ENCODE peak calls at places on chromosomes 6 and 20, in eight cellular contexts. G, X, R, V, N, P, I and D are unnamed samples.

GRCh38 chr20:49790077-49790798 is 22.4 kb upstream of the SLC9A8 start:
- DNase-seq in G (no peak), X (peak), R (no peak), V (peak), N (no peak), P (peak), I (no peak), D (no peak)

GRCh38 chr6:116969211-116969863 is 92.3 kb downstream of the RFX6 start:
- DNase-seq in G (peak), X (peak), R (no peak), V (peak), N (no peak), P (peak), I (no peak), D (no peak)

GRCh38 chr20:10434467-10434831 is 427 bp upstream of the MKKS start:
- DNase-seq in G (peak), X (peak), R (peak), V (peak), N (peak), P (peak), I (peak), D (peak)

GRCh38 chr20:6651016-6651415 is 116.5 kb upstream of the BMP2 start:
- DNase-seq in G (no peak), X (peak), R (peak), V (peak), N (no peak), P (no peak), I (peak), D (no peak)

GRCh38 chr6:57021086-57021720 is 25.3 kb upstream of the KIAA1586 start:
- DNase-seq in G (peak), X (peak), R (no peak), V (peak), N (no peak), P (peak), I (no peak), D (no peak)

GRCh38 chr6:125859691-125860210 is 69.0 kb downstream of the NCOA7 start:
- DNase-seq in G (no peak), X (peak), R (no peak), V (peak), N (no peak), P (no peak), I (no peak), D (no peak)

GRCh38 chr20:750801-751200 is 17.5 kb downstream of the SLC52A3 start:
- DNase-seq in G (no peak), X (no peak), R (no peak), V (no peak), N (no peak), P (peak), I (no peak), D (no peak)

GRCh38 chr6:107803957-107804356 is 20.2 kb downstream of the SCML4 start:
- DNase-seq in G (no peak), X (no peak), R (no peak), V (no peak), N (no peak), P (no peak), I (no peak), D (no peak)

GRCh38 chr6:71139249-71139648 is 149.4 kb upstream of the OGFRL1 start:
- DNase-seq in G (no peak), X (no peak), R (no peak), V (peak), N (no peak), P (no peak), I (no peak), D (no peak)

GRCh38 chr20:48238781-48239180 is 453.5 kb upstream of the SULF2 start:
- DNase-seq in G (peak), X (peak), R (no peak), V (no peak), N (no peak), P (no peak), I (no peak), D (no peak)

GRCh38 chr6:24387818-24388217 is 14.9 kb upstream of the MRS2 start:
- DNase-seq in G (no peak), X (no peak), R (no peak), V (no peak), N (no peak), P (no peak), I (no peak), D (no peak)

GRCh38 chr6:47292944-47293343 is 16.8 kb downstream of the TNFRSF21 start:
- DNase-seq in G (no peak), X (peak), R (no peak), V (peak), N (no peak), P (no peak), I (no peak), D (no peak)

GRCh38 chr20:36754656-36755222 is 8.8 kb upstream of the NDRG3 start:
- DNase-seq in G (peak), X (peak), R (no peak), V (peak), N (no peak), P (peak), I (no peak), D (no peak)

GRCh38 chr6:142796571-142796970 is 148.4 kb downstream of the HIVEP2 start:
- DNase-seq in G (no peak), X (peak), R (no peak), V (peak), N (peak), P (no peak), I (no peak), D (no peak)

GRCh38 chr6:32752580-32752979 is 10.8 kb downstream of the HLA-DQB2 start:
- DNase-seq in G (no peak), X (no peak), R (no peak), V (peak), N (no peak), P (no peak), I (no peak), D (no peak)

GRCh38 chr20:61936701-61937131 is 129.0 kb downstream of the TAF4 start:
- DNase-seq in G (no peak), X (no peak), R (peak), V (no peak), N (peak), P (no peak), I (peak), D (no peak)

GRCh38 chr20:35002426-35003210 is 47.0 kb downstream of the MYH7B start:
- DNase-seq in G (no peak), X (no peak), R (peak), V (no peak), N (peak), P (no peak), I (no peak), D (peak)

GRCh38 chr20:42678895-42679294 is 510.8 kb downstream of the PTPRT start:
- DNase-seq in G (no peak), X (no peak), R (no peak), V (no peak), N (no peak), P (peak), I (no peak), D (peak)

GRCh38 chr6:150830409-150831165 is 34.9 kb upstream of the MTHFD1L start:
- DNase-seq in G (no peak), X (no peak), R (no peak), V (no peak), N (no peak), P (no peak), I (no peak), D (no peak)

DNA sequence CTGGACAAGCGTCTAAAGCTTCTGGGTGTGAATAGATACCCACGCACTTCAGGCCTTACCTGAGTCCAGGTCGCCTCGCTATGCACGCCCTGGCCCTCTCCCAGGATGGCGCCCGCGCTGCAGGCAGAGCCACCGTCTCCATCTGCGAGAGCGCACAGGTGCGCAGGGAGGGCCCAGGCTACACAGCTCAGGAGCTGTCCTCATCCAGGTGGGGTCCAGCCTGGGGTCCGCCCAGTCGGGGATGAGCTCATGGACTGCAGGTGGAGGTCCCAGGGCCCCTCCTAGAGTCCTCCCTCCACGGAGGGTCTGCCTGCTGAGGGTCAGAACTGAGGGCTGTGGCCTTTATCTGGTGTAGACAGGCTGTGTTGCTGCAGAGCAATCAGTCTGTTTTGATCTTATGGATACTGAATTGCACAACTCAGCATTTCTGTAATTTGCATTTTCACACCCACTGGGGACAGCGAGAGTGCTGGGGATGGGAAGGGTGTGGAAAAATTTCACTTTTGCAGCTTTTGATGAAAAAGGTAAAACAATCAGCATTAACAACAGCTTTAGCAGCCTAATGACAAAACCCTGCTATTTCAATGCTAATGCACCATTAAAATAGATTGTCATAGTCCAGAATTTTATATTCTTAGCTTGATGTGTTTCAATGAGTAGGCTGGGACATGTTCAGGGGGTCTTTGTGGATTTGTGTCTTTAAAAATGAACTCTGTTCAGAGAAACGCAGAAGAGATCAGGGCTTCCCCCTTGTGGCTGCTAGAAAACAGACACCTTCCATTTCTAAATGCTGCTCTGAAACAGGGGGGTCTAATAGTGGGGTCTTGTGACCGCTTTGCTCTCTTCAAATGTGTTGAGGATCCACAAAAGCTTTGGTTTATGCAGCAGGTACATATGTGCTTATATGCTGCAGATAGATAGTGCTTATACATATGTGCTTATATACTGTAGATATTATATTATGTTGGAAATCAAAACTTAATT is 77.8 kb upstream of the PHACTR3 start:
- DNase-seq in G (no peak), X (no peak), R (no peak), V (peak), N (no peak), P (peak), I (no peak), D (no peak)
- TF ChIP-seq CTCF in G (peak), X (peak), R (no peak), V (peak), N (no peak), P (no peak), I (no peak), D (no peak)

GRCh38 chr20:30376767-30377658 is 880.5 kb upstream of the DEFB115 start:
- DNase-seq in G (peak), X (peak), R (peak), V (peak), N (peak), P (peak), I (peak), D (peak)
- TF ChIP-seq CTCF in G (peak), X (peak), R (peak), V (peak), N (peak), P (peak), I (peak), D (peak)

GRCh38 chr20:25486377-25486776 is 78.9 kb downstream of the GINS1 start:
- DNase-seq in G (peak), X (peak), R (no peak), V (peak), N (no peak), P (no peak), I (no peak), D (no peak)
- TF ChIP-seq CTCF in G (no peak), X (no peak), R (no peak), V (no peak), N (no peak), P (no peak), I (no peak), D (no peak)

GRCh38 chr6:69105288-69105687 is 470.2 kb downstream of the ADGRB3 start:
- DNase-seq in G (no peak), X (no peak), R (no peak), V (no peak), N (no peak), P (peak), I (no peak), D (no peak)
- TF ChIP-seq CTCF in G (no peak), X (no peak), R (no peak), V (no peak), N (no peak), P (no peak), I (no peak), D (no peak)

DNA sequence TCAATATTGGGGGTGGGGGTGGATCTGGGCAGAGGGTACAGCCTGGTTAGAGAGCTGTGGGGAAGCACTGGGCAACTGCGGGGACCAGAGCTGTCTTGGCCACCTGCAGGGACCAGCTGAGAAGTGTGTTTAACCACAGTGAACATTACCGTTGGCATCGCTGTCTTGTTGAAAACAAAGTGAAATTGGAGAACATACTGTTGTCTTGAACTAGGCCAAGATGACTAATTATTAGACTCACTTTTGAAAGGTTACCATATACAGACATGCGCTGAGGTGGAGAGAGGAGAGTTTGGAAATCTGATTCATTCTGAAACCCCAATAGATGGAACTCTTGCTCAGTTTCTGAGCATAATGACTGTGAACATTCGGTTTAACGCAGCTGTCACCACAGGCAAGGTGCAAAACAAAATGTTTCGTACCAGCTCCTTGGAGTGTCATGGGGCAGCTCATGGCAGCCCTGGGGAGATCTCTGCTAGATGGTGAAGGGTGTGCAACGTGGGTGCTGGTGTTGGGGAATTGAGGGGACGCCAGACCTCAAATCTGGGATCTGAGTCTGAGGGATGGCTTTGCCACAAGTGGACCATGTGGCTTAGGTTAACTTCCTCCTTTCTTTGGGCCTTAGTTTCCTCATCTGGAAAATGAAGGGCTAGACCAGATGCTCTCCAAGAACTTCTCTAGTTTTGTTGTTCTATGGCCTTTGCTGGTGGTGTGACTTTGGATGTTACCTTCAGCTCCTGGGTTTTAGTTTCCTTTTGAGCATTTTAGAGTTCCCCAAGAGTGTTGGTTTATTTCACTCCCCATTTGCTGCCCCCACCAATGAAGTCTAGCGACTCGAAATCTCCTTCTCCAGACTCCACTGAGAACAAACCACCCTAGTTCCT is 24.6 kb upstream of the GTSF1L start:
- DNase-seq in G (peak), X (peak), R (no peak), V (peak), N (no peak), P (no peak), I (no peak), D (no peak)
- TF ChIP-seq CTCF in G (no peak), X (no peak), R (no peak), V (no peak), N (no peak), P (no peak), I (no peak), D (no peak)

GRCh38 chr6:153059757-153060156 is 57.2 kb upstream of the MTRF1L start:
- DNase-seq in G (no peak), X (no peak), R (no peak), V (no peak), N (no peak), P (peak), I (no peak), D (no peak)
- TF ChIP-seq CTCF in G (peak), X (peak), R (no peak), V (no peak), N (no peak), P (peak), I (no peak), D (no peak)

DNA sequence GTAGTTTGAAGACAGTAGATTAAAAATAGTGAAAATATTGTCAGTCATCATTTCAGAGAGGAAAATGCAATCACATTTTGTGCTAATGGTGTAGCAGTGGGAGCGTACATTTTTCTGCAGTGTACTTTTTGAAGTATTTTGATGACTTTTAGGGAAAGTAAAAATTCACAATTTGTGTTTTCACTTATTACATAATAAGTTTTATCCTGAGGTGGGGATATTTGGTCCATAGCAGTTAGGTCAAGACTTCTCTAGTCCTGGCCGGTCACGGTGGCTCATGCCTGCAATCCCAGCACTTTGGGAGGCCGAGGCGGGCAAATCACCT is 122.3 kb downstream of the SASH1 start:
- DNase-seq in G (no peak), X (no peak), R (no peak), V (no peak), N (no peak), P (no peak), I (no peak), D (no peak)
- TF ChIP-seq CTCF in G (no peak), X (no peak), R (no peak), V (no peak), N (no peak), P (no peak), I (no peak), D (no peak)

DNA sequence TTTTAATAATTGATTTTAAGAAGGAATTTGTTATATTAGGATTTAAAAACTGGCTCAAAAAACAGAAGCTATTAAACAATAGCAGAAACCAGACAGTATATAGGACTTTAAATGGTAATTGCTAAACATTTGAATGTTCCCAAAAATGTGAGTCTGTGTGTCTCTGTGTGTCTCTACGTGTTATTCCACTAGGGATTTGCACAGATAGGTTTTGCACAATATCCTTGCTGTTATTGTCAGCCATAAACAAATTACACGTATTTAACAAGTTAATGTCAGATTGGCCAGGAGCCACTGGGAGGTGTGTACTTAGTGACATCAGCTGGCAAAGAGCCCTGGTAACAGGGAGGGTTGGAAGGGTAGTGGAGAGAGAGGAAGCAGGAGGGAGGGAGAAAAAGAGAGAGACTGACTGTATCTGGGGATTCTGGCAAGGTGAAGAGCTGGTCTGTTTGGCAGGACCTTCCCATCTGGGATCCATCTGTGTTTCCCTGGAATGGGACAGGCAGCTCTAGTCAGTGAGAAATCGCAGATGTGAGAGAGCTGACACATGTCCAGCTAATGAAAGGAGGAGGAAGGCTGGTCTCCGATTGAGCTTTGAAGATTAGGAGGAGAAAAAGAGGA is 72.2 kb downstream of the CBFA2T2 start:
- DNase-seq in G (peak), X (peak), R (no peak), V (peak), N (peak), P (peak), I (peak), D (peak)
- TF ChIP-seq CTCF in G (no peak), X (no peak), R (no peak), V (no peak), N (no peak), P (no peak), I (no peak), D (no peak)

DNA sequence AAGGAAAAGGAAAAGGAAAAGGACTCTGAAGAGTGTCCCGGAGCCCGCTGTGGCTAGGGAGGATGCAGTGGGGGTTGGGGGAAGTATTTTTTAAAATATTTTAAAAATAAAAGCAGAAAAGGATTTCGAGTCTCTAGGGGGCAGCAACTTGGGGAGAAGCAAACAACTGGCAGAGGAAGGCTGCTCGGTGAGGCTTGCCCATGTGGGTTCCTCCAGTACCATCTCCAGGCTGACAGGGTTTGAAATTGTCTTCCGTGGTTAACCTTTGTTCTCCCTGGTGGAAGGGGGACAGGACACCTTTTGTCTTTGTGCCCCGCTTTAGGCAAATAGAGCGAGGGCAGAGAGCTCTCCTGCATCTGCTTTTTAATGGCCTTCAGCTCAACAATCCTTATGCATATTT is 60.4 kb upstream of the SNX9 start:
- DNase-seq in G (no peak), X (peak), R (no peak), V (no peak), N (no peak), P (peak), I (no peak), D (no peak)
- TF ChIP-seq CTCF in G (peak), X (peak), R (no peak), V (peak), N (no peak), P (peak), I (no peak), D (no peak)